ENCODE peak calls at places on chromosomes 3 and 15, in seven cellular contexts. One of them, this sample, is unnamed.

GRCh38 chr15:39578851-39579486 is 1.9 kb upstream of the THBS1 start:
- DNase-seq in neuronal stem cell: no peak
- DNase-seq in IMR-90: peak
- DNase-seq in Karpas-422: no peak
- DNase-seq in GM12878: no peak
- DNase-seq in PC-9: no peak
- DNase-seq in SK-N-SH: no peak
- DNase-seq in this sample: no peak

GRCh38 chr15:58334803-58335202 is 97.0 kb upstream of the LIPC start:
- DNase-seq in GM12878: no peak
- DNase-seq in neuronal stem cell: no peak
- DNase-seq in PC-9: no peak
- DNase-seq in Karpas-422: no peak
- DNase-seq in SK-N-SH: no peak
- DNase-seq in IMR-90: no peak
- DNase-seq in this sample: no peak

GRCh38 chr3:177726807-177727206 is 529.5 kb upstream of the TBL1XR1 start:
- DNase-seq in neuronal stem cell: no peak
- DNase-seq in PC-9: no peak
- DNase-seq in IMR-90: no peak
- DNase-seq in SK-N-SH: no peak
- DNase-seq in GM12878: no peak
- DNase-seq in Karpas-422: no peak
- DNase-seq in this sample: no peak

GRCh38 chr3:9224490-9224889 is 25.0 kb downstream of the SRGAP3 start:
- DNase-seq in neuronal stem cell: no peak
- DNase-seq in GM12878: peak
- DNase-seq in Karpas-422: no peak
- DNase-seq in PC-9: peak
- DNase-seq in IMR-90: no peak
- DNase-seq in SK-N-SH: no peak
- DNase-seq in this sample: no peak

GRCh38 chr3:13011369-13012227 is 61.6 kb downstream of the IQSEC1 start:
- DNase-seq in PC-9: peak
- DNase-seq in Karpas-422: peak
- DNase-seq in GM12878: peak
- DNase-seq in IMR-90: no peak
- DNase-seq in neuronal stem cell: no peak
- DNase-seq in SK-N-SH: no peak
- DNase-seq in this sample: peak

GRCh38 chr3:117477214-117477755 is 767.7 kb downstream of the TUSC7 start:
- DNase-seq in SK-N-SH: no peak
- DNase-seq in IMR-90: no peak
- DNase-seq in neuronal stem cell: no peak
- DNase-seq in GM12878: no peak
- DNase-seq in Karpas-422: no peak
- DNase-seq in PC-9: no peak
- DNase-seq in this sample: no peak

GRCh38 chr3:68866157-68866556 is 66.2 kb downstream of the TAFA4 start:
- DNase-seq in SK-N-SH: no peak
- DNase-seq in PC-9: no peak
- DNase-seq in GM12878: no peak
- DNase-seq in IMR-90: no peak
- DNase-seq in Karpas-422: no peak
- DNase-seq in neuronal stem cell: no peak
- DNase-seq in this sample: no peak

GRCh38 chr3:128946411-128946810 is 47.5 kb downstream of the CFAP92 start:
- DNase-seq in SK-N-SH: no peak
- DNase-seq in neuronal stem cell: no peak
- DNase-seq in GM12878: no peak
- DNase-seq in IMR-90: peak
- DNase-seq in PC-9: no peak
- DNase-seq in Karpas-422: no peak
- DNase-seq in this sample: no peak

GRCh38 chr3:124625084-124625483 is 105.2 kb upstream of the UMPS start:
- DNase-seq in GM12878: no peak
- DNase-seq in PC-9: no peak
- DNase-seq in IMR-90: no peak
- DNase-seq in SK-N-SH: no peak
- DNase-seq in neuronal stem cell: no peak
- DNase-seq in Karpas-422: no peak
- DNase-seq in this sample: no peak

GRCh38 chr15:90031231-90031791 is 30.2 kb downstream of the ZNF710 start:
- DNase-seq in Karpas-422: peak
- DNase-seq in GM12878: peak
- DNase-seq in IMR-90: peak
- DNase-seq in SK-N-SH: no peak
- DNase-seq in neuronal stem cell: no peak
- DNase-seq in PC-9: no peak
- DNase-seq in this sample: peak

GRCh38 chr3:58144478-58145142 is 66.2 kb downstream of the DNASE1L3 start:
- DNase-seq in GM12878: no peak
- DNase-seq in PC-9: no peak
- DNase-seq in neuronal stem cell: no peak
- DNase-seq in IMR-90: no peak
- DNase-seq in SK-N-SH: no peak
- DNase-seq in Karpas-422: no peak
- DNase-seq in this sample: no peak

GRCh38 chr3:23811117-23811487 is 5.3 kb downstream of the UBE2E1 start:
- DNase-seq in neuronal stem cell: no peak
- DNase-seq in IMR-90: no peak
- DNase-seq in SK-N-SH: no peak
- DNase-seq in GM12878: no peak
- DNase-seq in PC-9: no peak
- DNase-seq in Karpas-422: peak
- DNase-seq in this sample: no peak

GRCh38 chr3:136694321-136694720 is 57.9 kb downstream of the STAG1 start:
- DNase-seq in GM12878: no peak
- DNase-seq in neuronal stem cell: no peak
- DNase-seq in PC-9: no peak
- DNase-seq in IMR-90: no peak
- DNase-seq in Karpas-422: no peak
- DNase-seq in SK-N-SH: no peak
- DNase-seq in this sample: no peak

GRCh38 chr15:22850055-22850454 is 11.6 kb downstream of the NIPA2 start:
- DNase-seq in Karpas-422: no peak
- DNase-seq in PC-9: no peak
- DNase-seq in SK-N-SH: no peak
- DNase-seq in neuronal stem cell: no peak
- DNase-seq in GM12878: no peak
- DNase-seq in IMR-90: peak
- DNase-seq in this sample: no peak

GRCh38 chr3:160601288-160601687 is 35.9 kb upstream of the KPNA4 start:
- DNase-seq in Karpas-422: no peak
- DNase-seq in PC-9: no peak
- DNase-seq in neuronal stem cell: no peak
- DNase-seq in GM12878: no peak
- DNase-seq in IMR-90: no peak
- DNase-seq in SK-N-SH: no peak
- DNase-seq in this sample: no peak

GRCh38 chr15:51349156-51349844 is 7.8 kb downstream of the GLDN start:
- DNase-seq in GM12878: no peak
- DNase-seq in IMR-90: no peak
- DNase-seq in neuronal stem cell: no peak
- DNase-seq in Karpas-422: no peak
- DNase-seq in SK-N-SH: no peak
- DNase-seq in PC-9: no peak
- DNase-seq in this sample: no peak

GRCh38 chr15:28132524-28133275 is 33.6 kb upstream of the OCA2 start:
- DNase-seq in Karpas-422: no peak
- DNase-seq in SK-N-SH: no peak
- DNase-seq in PC-9: no peak
- DNase-seq in neuronal stem cell: no peak
- DNase-seq in IMR-90: peak
- DNase-seq in GM12878: no peak
- DNase-seq in this sample: no peak

GRCh38 chr15:35195649-35196048 is 110.6 kb upstream of the NANOGP8 start:
- DNase-seq in SK-N-SH: no peak
- DNase-seq in GM12878: no peak
- DNase-seq in Karpas-422: no peak
- DNase-seq in IMR-90: no peak
- DNase-seq in neuronal stem cell: no peak
- DNase-seq in PC-9: no peak
- DNase-seq in this sample: no peak

GRCh38 chr3:152403632-152404066 is 134.9 kb downstream of the MBNL1 start:
- DNase-seq in SK-N-SH: no peak
- DNase-seq in GM12878: no peak
- DNase-seq in neuronal stem cell: no peak
- DNase-seq in PC-9: no peak
- DNase-seq in Karpas-422: no peak
- DNase-seq in IMR-90: peak
- DNase-seq in this sample: no peak

GRCh38 chr3:50570508-50571279 is 1.4 kb downstream of the HEMK1 start:
- DNase-seq in SK-N-SH: no peak
- DNase-seq in PC-9: no peak
- DNase-seq in GM12878: no peak
- DNase-seq in neuronal stem cell: no peak
- DNase-seq in Karpas-422: no peak
- DNase-seq in IMR-90: no peak
- DNase-seq in this sample: peak
- H3K4me3 ChIP-seq in SK-N-SH: peak
- H3K4me3 ChIP-seq in PC-9: peak
- H3K4me3 ChIP-seq in GM12878: peak
- H3K4me3 ChIP-seq in neuronal stem cell: no peak
- H3K4me3 ChIP-seq in Karpas-422: peak
- H3K4me3 ChIP-seq in IMR-90: no peak
- H3K4me3 ChIP-seq in this sample: peak

DNA sequence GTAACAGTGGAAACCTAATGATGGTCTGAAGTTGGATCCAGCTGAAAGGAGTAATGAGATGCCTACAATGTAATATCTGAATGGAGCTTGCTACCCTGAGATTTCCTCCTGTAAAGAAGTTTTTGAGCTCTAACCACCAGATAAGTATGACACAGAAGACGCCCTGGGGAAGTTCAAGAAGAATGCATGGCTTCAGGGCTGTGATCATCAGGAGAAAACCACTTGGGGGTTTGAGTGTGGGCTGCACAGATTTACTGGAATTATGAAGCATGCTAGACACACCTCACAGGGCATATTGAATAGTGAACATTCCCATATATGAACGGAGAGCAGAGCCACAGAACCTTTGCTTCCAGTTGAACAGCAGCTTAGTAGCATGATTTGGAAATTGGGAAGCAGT is 10.6 kb upstream of the CCDC80 start:
- DNase-seq in GM12878: no peak
- DNase-seq in IMR-90: peak
- DNase-seq in neuronal stem cell: no peak
- DNase-seq in Karpas-422: no peak
- DNase-seq in PC-9: no peak
- DNase-seq in SK-N-SH: no peak
- DNase-seq in this sample: no peak
- H2AFZ ChIP-seq in GM12878: no peak
- H2AFZ ChIP-seq in IMR-90: peak
- H2AFZ ChIP-seq in neuronal stem cell: no peak
- H2AFZ ChIP-seq in Karpas-422: no peak
- H2AFZ ChIP-seq in PC-9: no peak
- H2AFZ ChIP-seq in SK-N-SH: no peak
- H2AFZ ChIP-seq in this sample: no peak

GRCh38 chr3:168093229-168093628 is 2.5 kb downstream of the GOLIM4 start:
- DNase-seq in SK-N-SH: no peak
- DNase-seq in IMR-90: no peak
- DNase-seq in Karpas-422: no peak
- DNase-seq in neuronal stem cell: no peak
- DNase-seq in GM12878: no peak
- DNase-seq in PC-9: no peak
- DNase-seq in this sample: no peak

GRCh38 chr3:168095611-168096209 is at the start of gene GOLIM4:
- DNase-seq in PC-9: peak
- DNase-seq in IMR-90: peak
- DNase-seq in SK-N-SH: peak
- DNase-seq in Karpas-422: peak
- DNase-seq in neuronal stem cell: peak
- DNase-seq in GM12878: peak
- DNase-seq in this sample: no peak

GRCh38 chr3:168093790-168094189 is 1.9 kb downstream of the GOLIM4 start:
- DNase-seq in IMR-90: no peak
- DNase-seq in SK-N-SH: no peak
- DNase-seq in Karpas-422: peak
- DNase-seq in GM12878: no peak
- DNase-seq in neuronal stem cell: no peak
- DNase-seq in PC-9: no peak
- DNase-seq in this sample: no peak

GRCh38 chr3:168094877-168095610 is 680 bp downstream of the GOLIM4 start:
- DNase-seq in neuronal stem cell: peak
- DNase-seq in Karpas-422: peak
- DNase-seq in GM12878: peak
- DNase-seq in PC-9: peak
- DNase-seq in IMR-90: peak
- DNase-seq in SK-N-SH: peak
- DNase-seq in this sample: no peak

DNA sequence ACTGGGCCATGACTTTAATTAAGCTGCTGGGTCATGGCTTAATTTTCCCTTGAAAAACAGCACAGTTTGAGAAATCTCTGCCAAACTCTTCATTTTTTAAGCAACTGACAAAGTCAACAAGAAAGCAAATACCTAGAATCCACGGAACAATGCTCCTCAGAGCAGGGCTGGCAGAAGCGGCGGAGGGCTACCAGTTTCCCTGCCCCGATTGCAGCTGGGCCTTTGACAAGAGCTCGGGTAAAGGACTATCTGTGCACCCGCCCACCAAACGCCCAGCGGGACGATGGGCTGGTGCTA is 1.2 kb downstream of the GOLIM4 start:
- DNase-seq in SK-N-SH: no peak
- DNase-seq in neuronal stem cell: no peak
- DNase-seq in PC-9: no peak
- DNase-seq in IMR-90: no peak
- DNase-seq in GM12878: no peak
- DNase-seq in Karpas-422: no peak
- DNase-seq in this sample: no peak
- H3K4me3 ChIP-seq in SK-N-SH: peak
- H3K4me3 ChIP-seq in neuronal stem cell: peak
- H3K4me3 ChIP-seq in PC-9: peak
- H3K4me3 ChIP-seq in IMR-90: peak
- H3K4me3 ChIP-seq in GM12878: peak
- H3K4me3 ChIP-seq in Karpas-422: peak
- H3K4me3 ChIP-seq in this sample: no peak

DNA sequence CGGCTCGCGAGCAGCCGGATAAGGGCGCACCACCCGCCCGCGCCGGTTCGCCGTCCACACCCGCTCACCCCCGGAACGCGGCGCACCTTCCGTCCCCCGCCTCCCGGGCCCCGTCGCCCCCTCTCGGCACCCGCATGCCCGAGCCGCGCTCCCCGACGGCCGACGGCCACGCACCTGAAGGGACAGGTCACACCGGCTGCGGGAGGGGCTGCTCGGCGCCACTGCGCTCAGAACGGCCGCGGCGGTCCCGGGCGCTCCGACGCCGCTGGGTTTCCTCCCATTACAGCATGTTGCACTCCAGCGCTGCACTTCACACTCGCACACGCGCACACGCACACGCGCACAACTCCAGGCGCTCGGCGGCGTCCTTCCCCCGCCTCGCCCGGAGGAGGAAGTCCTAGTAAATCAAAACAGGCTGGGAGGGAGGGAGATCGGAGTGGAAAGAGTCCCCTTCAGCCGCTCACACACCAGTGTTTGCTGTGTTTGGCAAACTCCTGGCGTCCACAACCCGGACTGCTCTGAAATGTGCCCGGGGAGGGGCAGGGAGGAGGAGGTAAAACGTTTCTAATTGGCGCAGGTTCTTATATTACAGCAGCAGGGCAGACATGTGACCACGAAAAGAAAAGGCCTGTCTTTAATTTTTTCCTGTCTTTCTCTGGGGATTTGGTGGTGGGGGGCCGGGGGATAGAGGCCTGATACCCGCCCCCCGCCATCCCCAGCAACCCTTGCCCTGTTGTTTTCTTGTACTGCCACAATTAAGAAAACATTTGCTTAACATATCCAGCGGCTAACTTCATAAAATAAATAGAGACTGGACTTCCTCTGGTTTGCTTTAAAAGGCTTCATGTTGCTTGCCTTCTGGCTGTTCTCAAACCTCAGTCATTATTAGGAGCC is 76.8 kb upstream of the VGLL4 start:
- DNase-seq in neuronal stem cell: peak
- DNase-seq in GM12878: no peak
- DNase-seq in PC-9: peak
- DNase-seq in SK-N-SH: peak
- DNase-seq in IMR-90: peak
- DNase-seq in Karpas-422: peak
- DNase-seq in this sample: peak
- H2AFZ ChIP-seq in neuronal stem cell: peak
- H2AFZ ChIP-seq in GM12878: peak
- H2AFZ ChIP-seq in PC-9: peak
- H2AFZ ChIP-seq in SK-N-SH: peak
- H2AFZ ChIP-seq in IMR-90: peak
- H2AFZ ChIP-seq in Karpas-422: peak
- H2AFZ ChIP-seq in this sample: peak